ENCODE peak calls at places on chromosome 12, in eight cellular contexts. H is stimulated activated CD4-positive, alpha-beta T cell treated with anti-CD3 and anti-CD28 coated beads, Interleukin-2, amount 100 ng/mL, for 24 hours; U is left cardiac atrium; B is T-helper 1 cell; T is substantia nigra; S is HFFc6; Y is CD4-positive, alpha-beta T cell; Q is progenitor cell of endocrine pancreas. N is an unnamed sample.

GRCh38 chr12:115204957-115205754 is 521.2 kb upstream of the TBX3 start:
- DNase-seq in H (no peak), U (no peak), B (no peak), T (no peak), S (peak; percentile 41), Y (no peak), Q (no peak), N (no peak)

GRCh38 chr12:80681786-80682185 is 25.6 kb upstream of the MYF6 start:
- DNase-seq in H (no peak), U (no peak), B (no peak), T (no peak), S (no peak), Y (no peak), Q (no peak), N (no peak)

GRCh38 chr12:95942106-95942531 is 295 bp downstream of the CCDC38 start:
- DNase-seq in H (no peak), U (no peak), B (no peak), T (no peak), S (no peak), Y (no peak), Q (no peak), N (no peak)

GRCh38 chr12:107917912-107918800 is 143.7 kb downstream of the ASCL4 start:
- DNase-seq in H (no peak), U (no peak), B (no peak), T (no peak), S (no peak), Y (no peak), Q (no peak), N (peak; percentile 11)

GRCh38 chr12:26857465-26858176 is 24.6 kb upstream of the ITPR2 start:
- DNase-seq in H (no peak), U (no peak), B (no peak), T (no peak), S (no peak), Y (no peak), Q (no peak), N (no peak)

GRCh38 chr12:16112626-16113560 is 164.6 kb downstream of the SLC15A5 start:
- DNase-seq in H (no peak), U (no peak), B (no peak), T (no peak), S (no peak), Y (no peak), Q (no peak), N (no peak)

GRCh38 chr12:3607039-3607719 is 116.2 kb downstream of the PRMT8 start:
- DNase-seq in H (no peak), U (no peak), B (no peak), T (no peak), S (no peak), Y (no peak), Q (no peak), N (no peak)

GRCh38 chr12:70052931-70053497 is 190.2 kb upstream of the CNOT2 start:
- DNase-seq in H (no peak), U (peak; percentile 36), B (no peak), T (no peak), S (peak; percentile 6), Y (no peak), Q (no peak), N (no peak)

GRCh38 chr12:46523863-46524770 is 151.5 kb upstream of the SLC38A2 start:
- DNase-seq in H (peak; percentile 47), U (no peak), B (peak; percentile 21), T (no peak), S (peak; percentile 99), Y (peak; percentile 22), Q (no peak), N (no peak)

GRCh38 chr12:48816148-48816854 is 2.0 kb upstream of the CACNB3 start:
- DNase-seq in H (no peak), U (no peak), B (no peak), T (no peak), S (no peak), Y (no peak), Q (no peak), N (no peak)

GRCh38 chr12:103181366-103182152 is 224.1 kb downstream of the ASCL1 start:
- DNase-seq in H (no peak), U (no peak), B (no peak), T (no peak), S (no peak), Y (no peak), Q (no peak), N (peak; percentile 37)

GRCh38 chr12:71967176-71967575 is 28.5 kb downstream of the TPH2 start:
- DNase-seq in H (no peak), U (no peak), B (no peak), T (no peak), S (peak; percentile 5), Y (no peak), Q (no peak), N (no peak)

GRCh38 chr12:116559330-116560080 is at the start of gene MAP1LC3B2:
- DNase-seq in H (peak; percentile 67), U (peak; percentile 51), B (peak; percentile 63), T (peak; percentile 26), S (no peak), Y (peak; percentile 64), Q (no peak), N (peak; percentile 81)

GRCh38 chr12:108312885-108313203 is 26.3 kb downstream of the CMKLR1 start:
- DNase-seq in H (no peak), U (peak; percentile 76), B (no peak), T (peak; percentile 14), S (no peak), Y (no peak), Q (no peak), N (no peak)

GRCh38 chr12:53938276-53939140 is at the start of gene HOXC13:
- DNase-seq in H (peak; percentile 70), U (no peak), B (no peak), T (no peak), S (no peak), Y (peak; percentile 16), Q (peak; percentile 41), N (no peak)

GRCh38 chr12:80422549-80422948 is 21.5 kb upstream of the PTPRQ start:
- DNase-seq in H (no peak), U (no peak), B (no peak), T (no peak), S (peak; percentile 31), Y (no peak), Q (no peak), N (no peak)

GRCh38 chr12:94230357-94230905 is 82.1 kb downstream of the PLXNC1 start:
- DNase-seq in H (no peak), U (no peak), B (no peak), T (no peak), S (no peak), Y (no peak), Q (no peak), N (no peak)

GRCh38 chr12:38745601-38746000 is 159.8 kb downstream of the CPNE8 start:
- DNase-seq in H (no peak), U (no peak), B (no peak), T (no peak), S (no peak), Y (no peak), Q (no peak), N (no peak)

GRCh38 chr12:82440885-82441284 is 82.6 kb downstream of the METTL25 start:
- DNase-seq in H (no peak), U (no peak), B (no peak), T (no peak), S (no peak), Y (no peak), Q (no peak), N (no peak)

GRCh38 chr12:43332977-43333649 is 218.9 kb downstream of the ADAMTS20 start:
- DNase-seq in H (no peak), U (no peak), B (no peak), T (no peak), S (peak; percentile 41), Y (no peak), Q (no peak), N (no peak)

GRCh38 chr12:25496098-25496587 is 56.9 kb downstream of the LMNTD1 start:
- DNase-seq in H (no peak), U (no peak), B (no peak), T (no peak), S (peak; percentile 57), Y (no peak), Q (no peak), N (no peak)

GRCh38 chr12:9813821-9814798 is 13.2 kb upstream of the KLRF1 start:
- DNase-seq in H (peak; percentile 94), U (peak; percentile 79), B (peak; percentile 86), T (peak; percentile 29), S (peak; percentile 13), Y (peak; percentile 91), Q (peak; percentile 82), N (peak; percentile 84)

GRCh38 chr12:66279127-66279712 is 23.1 kb upstream of the HELB start:
- DNase-seq in H (peak; percentile 30), U (no peak), B (peak; percentile 27), T (no peak), S (peak; percentile 5), Y (peak; percentile 42), Q (no peak), N (no peak)

GRCh38 chr12:121795029-121795977 is 1.8 kb upstream of the RHOF start:
- DNase-seq in H (peak; percentile 89), U (peak; percentile 90), B (peak; percentile 83), T (peak; percentile 71), S (peak; percentile 68), Y (peak; percentile 83), Q (peak; percentile 87), N (peak; percentile 80)

GRCh38 chr12:17079251-17079909 is 473.4 kb upstream of the LMO3 start:
- DNase-seq in H (no peak), U (no peak), B (no peak), T (no peak), S (no peak), Y (no peak), Q (no peak), N (no peak)

GRCh38 chr12:112978163-112979081 is at the start of gene OAS2:
- DNase-seq in H (peak; percentile 75), U (peak; percentile 78), B (peak; percentile 73), T (peak; percentile 12), S (peak; percentile 38), Y (peak; percentile 67), Q (no peak), N (peak; percentile 63)

GRCh38 chr12:124601699-124602098 is 34.3 kb upstream of the NCOR2 start:
- DNase-seq in H (no peak), U (no peak), B (no peak), T (no peak), S (peak; percentile 45), Y (no peak), Q (no peak), N (no peak)

GRCh38 chr12:41122894-41123293 is 65.2 kb upstream of the PDZRN4 start:
- DNase-seq in H (no peak), U (no peak), B (no peak), T (no peak), S (no peak), Y (no peak), Q (no peak), N (no peak)

GRCh38 chr12:103100226-103100866 is 142.9 kb downstream of the ASCL1 start:
- DNase-seq in H (no peak), U (no peak), B (no peak), T (no peak), S (no peak), Y (no peak), Q (no peak), N (no peak)

GRCh38 chr12:94100254-94100653 is 48.1 kb upstream of the PLXNC1 start:
- DNase-seq in H (no peak), U (no peak), B (no peak), T (no peak), S (no peak), Y (no peak), Q (no peak), N (no peak)

GRCh38 chr12:108116254-108116653 is 12.8 kb upstream of the WSCD2 start:
- DNase-seq in H (no peak), U (no peak), B (no peak), T (no peak), S (no peak), Y (no peak), Q (no peak), N (no peak)

GRCh38 chr12:12384601-12385321 is 27.9 kb downstream of the BORCS5 start:
- DNase-seq in H (peak; percentile 30), U (no peak), B (no peak), T (peak; percentile 21), S (no peak), Y (no peak), Q (no peak), N (no peak)

GRCh38 chr12:33734871-33735270 is 287.4 kb upstream of the ALG10 start:
- DNase-seq in H (no peak), U (no peak), B (no peak), T (no peak), S (no peak), Y (no peak), Q (no peak), N (no peak)

GRCh38 chr12:42588981-42589464 is 523 bp downstream of the PRICKLE1 start:
- DNase-seq in H (peak; percentile 13), U (peak; percentile 57), B (no peak), T (no peak), S (no peak), Y (no peak), Q (peak; percentile 60), N (peak; percentile 7)